ENCODE peak calls at places on chromosomes 12 and 14, in nine cellular contexts. P, L, N, I, V, J, K, W and D are unnamed samples.
A peak's percentile ranks its signal among the peaks of the same experiment; 100 is the strongest.

GRCh38 chr14:57974896-57975295 is 109.0 kb upstream of the SLC35F4 start:
- DNase-seq in N (no peak), P (no peak), J (no peak), I (no peak), W (no peak), K (peak; percentile 11), L (no peak), V (no peak), D (no peak)

GRCh38 chr12:92185052-92185451 is 39.4 kb upstream of the BTG1 start:
- DNase-seq in P (no peak), J (no peak), K (no peak), V (no peak), I (no peak), W (peak; percentile 86), L (no peak), N (peak; percentile 17), D (no peak)

GRCh38 chr12:12877789-12878455 is 13.4 kb upstream of the GPRC5A start:
- DNase-seq in I (no peak), L (no peak), V (no peak), P (no peak), N (no peak), K (no peak), W (no peak), J (no peak), D (no peak)

GRCh38 chr12:32821293-32822089 is 65.8 kb upstream of the YARS2 start:
- DNase-seq in V (no peak), I (no peak), L (no peak), K (peak; percentile 17), J (no peak), W (no peak), N (no peak), P (peak; percentile 14), D (no peak)

GRCh38 chr12:93042684-93043083 is 113.6 kb upstream of the EEA1 start:
- DNase-seq in W (no peak), L (no peak), I (no peak), J (no peak), V (no peak), K (no peak), P (no peak), N (peak; percentile 90), D (no peak)

GRCh38 chr14:22561366-22561660 is 27.7 kb downstream of the DAD1 start:
- DNase-seq in W (no peak), P (no peak), V (no peak), N (no peak), I (no peak), J (no peak), L (no peak), K (no peak), D (no peak)

GRCh38 chr14:78005325-78005724 is 164.8 kb upstream of the NRXN3 start:
- DNase-seq in L (no peak), N (peak; percentile 13), P (peak; percentile 86), J (no peak), I (no peak), K (peak; percentile 91), W (peak; percentile 61), V (no peak), D (no peak)

GRCh38 chr12:2844786-2845185 is 10.0 kb upstream of the NRIP2 start:
- DNase-seq in V (no peak), L (no peak), I (no peak), W (no peak), P (no peak), K (no peak), J (no peak), N (no peak), D (no peak)

GRCh38 chr14:69043598-69044267 is 64.6 kb upstream of the ACTN1 start:
- DNase-seq in V (no peak), P (peak; percentile 66), L (no peak), K (no peak), I (peak; percentile 71), N (no peak), J (peak; percentile 61), W (no peak), D (peak; percentile 35)

GRCh38 chr12:121770802-121771625 is 22.5 kb downstream of the RHOF start:
- DNase-seq in V (no peak), N (no peak), P (no peak), L (no peak), K (no peak), I (no peak), W (no peak), J (no peak), D (no peak)

GRCh38 chr12:22312336-22312735 is 22.2 kb downstream of the ST8SIA1 start:
- DNase-seq in K (peak; percentile 97), L (no peak), V (no peak), W (no peak), P (peak; percentile 91), I (peak; percentile 80), J (peak; percentile 65), N (no peak), D (no peak)

GRCh38 chr12:124334976-124335375 is 40.1 kb downstream of the RFLNA start:
- DNase-seq in N (no peak), K (no peak), W (no peak), J (no peak), P (no peak), V (no peak), I (no peak), L (no peak), D (no peak)

GRCh38 chr14:94460631-94461416 is 8.2 kb upstream of the SERPINA11 start:
- DNase-seq in V (no peak), W (peak; percentile 54), J (no peak), I (peak; percentile 44), L (no peak), K (no peak), N (no peak), P (no peak), D (no peak)

GRCh38 chr14:104426771-104427125 is 152.8 kb upstream of the C14orf180 start:
- DNase-seq in V (no peak), P (no peak), L (no peak), I (peak; percentile 9), N (no peak), K (no peak), W (no peak), J (no peak), D (no peak)

GRCh38 chr14:91649930-91650329 is 82.0 kb downstream of the CATSPERB start:
- DNase-seq in K (peak; percentile 27), W (peak; percentile 46), N (peak; percentile 60), L (no peak), I (no peak), J (peak; percentile 59), P (peak; percentile 16), V (no peak), D (peak; percentile 27)

GRCh38 chr14:24607635-24608492 is 1.6 kb downstream of the GZMH start:
- DNase-seq in P (no peak), V (no peak), L (no peak), N (peak; percentile 14), J (no peak), K (no peak), W (no peak), I (no peak), D (no peak)

GRCh38 chr12:15555466-15555865 is 233.2 kb downstream of the PTPRO start:
- DNase-seq in V (no peak), I (no peak), J (no peak), L (no peak), P (no peak), W (no peak), K (no peak), N (no peak), D (no peak)

GRCh38 chr14:99224116-99224910 is 47.7 kb downstream of the BCL11B start:
- DNase-seq in L (no peak), P (no peak), I (no peak), N (no peak), V (no peak), K (no peak), W (no peak), J (no peak), D (no peak)

DNA sequence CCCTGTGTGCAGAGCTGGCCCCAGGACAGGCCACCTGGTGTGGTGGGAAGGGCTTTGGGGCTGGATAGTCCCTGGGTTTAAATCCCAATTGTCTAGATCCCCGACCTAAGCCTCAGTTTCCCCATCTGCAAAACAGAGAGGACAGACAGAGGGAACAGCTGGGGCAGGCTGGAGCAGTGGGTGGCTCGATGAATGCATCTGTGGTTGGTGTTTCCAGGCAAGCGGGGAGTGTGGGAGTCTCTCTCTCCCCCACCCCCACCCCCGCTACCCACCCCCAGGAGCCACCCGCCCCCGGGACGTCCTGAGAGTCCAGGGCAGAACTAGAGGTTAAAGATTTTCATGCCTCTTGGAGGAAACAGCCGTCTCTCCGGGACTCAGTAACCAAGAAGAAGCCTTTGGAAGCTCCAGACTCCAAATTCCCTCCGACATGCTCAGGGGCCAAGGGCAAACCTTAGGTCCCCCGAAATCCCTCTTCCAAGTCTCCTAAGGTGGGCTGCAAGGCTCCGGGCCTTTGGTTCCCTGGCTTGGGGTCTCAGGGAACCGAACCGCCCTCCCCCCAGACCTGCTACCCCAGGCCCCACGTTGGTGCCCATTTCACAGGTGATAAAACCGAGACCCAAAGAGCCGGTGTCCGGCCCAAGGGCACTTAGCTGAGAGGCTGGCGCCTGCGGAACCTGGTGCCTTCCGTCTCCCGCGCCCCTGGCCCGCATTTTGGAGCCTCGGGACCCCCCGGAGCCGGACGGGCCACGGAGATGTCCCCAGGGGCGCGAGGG is 478 bp downstream of the TRPV4 start:
- DNase-seq in J (no peak), P (no peak), K (no peak), N (no peak), I (no peak), V (no peak), W (no peak), L (no peak), D (no peak)
- H3K4me3 ChIP-seq in J (peak overlapping the region; percentile 52), P (peak overlapping the region; percentile 49), K (peak overlapping the region; percentile 65), N (peak overlapping the region; percentile 0), I (peak overlapping the region; percentile 55), V (peak overlapping the region; percentile 56), W (no peak overlapping the region), L (no peak overlapping the region), D (peak overlapping the region; percentile 13)

DNA sequence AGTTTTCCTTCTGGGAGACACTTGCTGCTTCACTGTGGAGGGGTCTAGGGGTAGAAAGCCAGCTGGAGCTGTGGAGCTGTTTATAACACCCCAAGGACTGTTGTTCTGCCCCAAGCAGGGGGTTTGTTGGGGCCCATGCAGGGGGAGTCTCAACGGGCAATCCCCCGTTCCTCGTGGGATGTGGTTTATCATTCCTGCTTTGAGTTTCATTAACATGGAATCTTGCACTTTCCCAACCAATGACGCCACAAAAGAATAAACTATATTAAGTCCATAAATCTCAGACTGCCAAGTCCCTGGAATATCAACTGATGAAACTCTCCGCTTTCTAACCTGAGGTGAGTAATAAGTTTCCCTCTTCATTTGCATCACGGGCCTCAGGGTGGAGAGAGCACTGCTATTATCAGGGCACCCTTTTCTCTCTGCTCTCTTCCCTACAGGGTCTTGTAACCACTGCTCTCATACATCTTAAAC is 112.6 kb upstream of the PELI2 start:
- DNase-seq in K (no peak), I (no peak), J (peak; percentile 55), P (no peak), V (no peak), N (no peak), W (peak; percentile 56), L (no peak), D (no peak)
- H3K4me3 ChIP-seq in K (no peak overlapping the region), I (no peak overlapping the region), J (no peak overlapping the region), P (no peak overlapping the region), V (no peak overlapping the region), N (no peak overlapping the region), W (no peak overlapping the region), L (no peak overlapping the region), D (no peak overlapping the region)

GRCh38 chr12:6334940-6335450 is 6.9 kb downstream of the TNFRSF1A start:
- DNase-seq in J (no peak), W (no peak), K (no peak), P (no peak), V (peak; percentile 88), I (no peak), N (peak; percentile 56), L (no peak), D (no peak)
- H3K4me3 ChIP-seq in J (peak overlapping the region; percentile 33), W (no peak overlapping the region), K (no peak overlapping the region), P (peak overlapping the region; percentile 10), V (peak overlapping the region; percentile 33), I (peak overlapping the region; percentile 95), N (peak overlapping the region; percentile 36), L (peak overlapping the region; percentile 91), D (peak overlapping the region; percentile 93)

GRCh38 chr12:108584456-108585065 is 13.3 kb downstream of the TMEM119 start:
- DNase-seq in P (no peak), V (no peak), W (no peak), J (no peak), N (no peak), K (no peak), I (no peak), L (no peak), D (no peak)
- H3K4me3 ChIP-seq in P (no peak overlapping the region), V (no peak overlapping the region), W (no peak overlapping the region), J (no peak overlapping the region), N (no peak overlapping the region), K (no peak overlapping the region), I (no peak overlapping the region), L (no peak overlapping the region), D (no peak overlapping the region)